ENCODE peak calls at places on chromosomes 11 and 22, in seven cellular contexts. One of them, this sample, is unnamed.

GRCh38 chr22:38861170-38861874 is 10.7 kb downstream of the CBX6 start:
- DNase-seq in occipital lobe: no peak
- DNase-seq in RCC 7860: no peak
- DNase-seq in CD8-positive, alpha-beta memory T cell: no peak
- DNase-seq in H7: peak
- DNase-seq in COR-L47: no peak
- DNase-seq in HCT116: no peak
- DNase-seq in this sample: no peak

GRCh38 chr11:111461460-111462240 is 50.5 kb downstream of the BTG4 start:
- DNase-seq in occipital lobe: no peak
- DNase-seq in RCC 7860: no peak
- DNase-seq in CD8-positive, alpha-beta memory T cell: no peak
- DNase-seq in H7: no peak
- DNase-seq in COR-L47: no peak
- DNase-seq in HCT116: no peak
- DNase-seq in this sample: no peak

GRCh38 chr11:111912535-111912934 is at the start of gene HSPB2:
- DNase-seq in occipital lobe: no peak
- DNase-seq in RCC 7860: no peak
- DNase-seq in CD8-positive, alpha-beta memory T cell: no peak
- DNase-seq in H7: peak
- DNase-seq in COR-L47: no peak
- DNase-seq in HCT116: no peak
- DNase-seq in this sample: no peak

GRCh38 chr11:65612691-65613090 is 1.3 kb downstream of the MAP3K11 start:
- DNase-seq in occipital lobe: no peak
- DNase-seq in RCC 7860: no peak
- DNase-seq in CD8-positive, alpha-beta memory T cell: no peak
- DNase-seq in H7: no peak
- DNase-seq in COR-L47: no peak
- DNase-seq in HCT116: no peak
- DNase-seq in this sample: no peak

GRCh38 chr22:35630387-35630793 is 13.3 kb upstream of the MB start:
- DNase-seq in occipital lobe: no peak
- DNase-seq in RCC 7860: peak
- DNase-seq in CD8-positive, alpha-beta memory T cell: no peak
- DNase-seq in H7: no peak
- DNase-seq in COR-L47: no peak
- DNase-seq in HCT116: peak
- DNase-seq in this sample: no peak

GRCh38 chr11:102007567-102008437 is 39.4 kb upstream of the CFAP300 start:
- DNase-seq in occipital lobe: no peak
- DNase-seq in RCC 7860: peak
- DNase-seq in CD8-positive, alpha-beta memory T cell: no peak
- DNase-seq in H7: peak
- DNase-seq in COR-L47: peak
- DNase-seq in HCT116: peak
- DNase-seq in this sample: no peak

GRCh38 chr11:94705419-94705818 is 62.7 kb upstream of the AMOTL1 start:
- DNase-seq in occipital lobe: no peak
- DNase-seq in RCC 7860: no peak
- DNase-seq in CD8-positive, alpha-beta memory T cell: no peak
- DNase-seq in H7: no peak
- DNase-seq in COR-L47: no peak
- DNase-seq in HCT116: no peak
- DNase-seq in this sample: no peak

GRCh38 chr11:10599388-10600175 is 31.1 kb upstream of the LYVE1 start:
- DNase-seq in occipital lobe: no peak
- DNase-seq in RCC 7860: no peak
- DNase-seq in CD8-positive, alpha-beta memory T cell: no peak
- DNase-seq in H7: no peak
- DNase-seq in COR-L47: no peak
- DNase-seq in HCT116: no peak
- DNase-seq in this sample: no peak

GRCh38 chr22:46968359-46968740 is 205.9 kb downstream of the TBC1D22A start:
- DNase-seq in occipital lobe: no peak
- DNase-seq in RCC 7860: no peak
- DNase-seq in CD8-positive, alpha-beta memory T cell: no peak
- DNase-seq in H7: no peak
- DNase-seq in COR-L47: no peak
- DNase-seq in HCT116: no peak
- DNase-seq in this sample: no peak

GRCh38 chr11:20015101-20015500 is 145.2 kb downstream of the DBX1 start:
- DNase-seq in occipital lobe: no peak
- DNase-seq in RCC 7860: no peak
- DNase-seq in CD8-positive, alpha-beta memory T cell: no peak
- DNase-seq in H7: no peak
- DNase-seq in COR-L47: no peak
- DNase-seq in HCT116: no peak
- DNase-seq in this sample: no peak

GRCh38 chr11:43736502-43737193 is 56.1 kb downstream of the HSD17B12 start:
- DNase-seq in occipital lobe: no peak
- DNase-seq in RCC 7860: no peak
- DNase-seq in CD8-positive, alpha-beta memory T cell: no peak
- DNase-seq in H7: no peak
- DNase-seq in COR-L47: no peak
- DNase-seq in HCT116: no peak
- DNase-seq in this sample: no peak

GRCh38 chr22:36042240-36042639 is 13.6 kb upstream of the RBFOX2 start:
- DNase-seq in occipital lobe: no peak
- DNase-seq in RCC 7860: no peak
- DNase-seq in CD8-positive, alpha-beta memory T cell: no peak
- DNase-seq in H7: no peak
- DNase-seq in COR-L47: no peak
- DNase-seq in HCT116: no peak
- DNase-seq in this sample: no peak

GRCh38 chr11:9922806-9923205 is 258.9 kb downstream of the SWAP70 start:
- DNase-seq in occipital lobe: no peak
- DNase-seq in RCC 7860: no peak
- DNase-seq in CD8-positive, alpha-beta memory T cell: no peak
- DNase-seq in H7: peak
- DNase-seq in COR-L47: no peak
- DNase-seq in HCT116: no peak
- DNase-seq in this sample: no peak

GRCh38 chr22:22745225-22746060 is 101.0 kb downstream of the GGTLC2 start:
- DNase-seq in occipital lobe: no peak
- DNase-seq in RCC 7860: no peak
- DNase-seq in CD8-positive, alpha-beta memory T cell: peak
- DNase-seq in H7: peak
- DNase-seq in COR-L47: peak
- DNase-seq in HCT116: no peak
- DNase-seq in this sample: peak

GRCh38 chr11:71078482-71078881 is 173.9 kb downstream of the SHANK2 start:
- DNase-seq in occipital lobe: no peak
- DNase-seq in RCC 7860: peak
- DNase-seq in CD8-positive, alpha-beta memory T cell: no peak
- DNase-seq in H7: no peak
- DNase-seq in COR-L47: peak
- DNase-seq in HCT116: peak
- DNase-seq in this sample: no peak

GRCh38 chr11:96088914-96089313 is 165.0 kb upstream of the MTMR2 start:
- DNase-seq in occipital lobe: no peak
- DNase-seq in RCC 7860: no peak
- DNase-seq in CD8-positive, alpha-beta memory T cell: no peak
- DNase-seq in H7: no peak
- DNase-seq in COR-L47: no peak
- DNase-seq in HCT116: no peak
- DNase-seq in this sample: no peak

GRCh38 chr22:49992921-49993648 is 19.5 kb downstream of the IL17REL start:
- DNase-seq in occipital lobe: peak
- DNase-seq in RCC 7860: no peak
- DNase-seq in CD8-positive, alpha-beta memory T cell: peak
- DNase-seq in H7: peak
- DNase-seq in COR-L47: peak
- DNase-seq in HCT116: no peak
- DNase-seq in this sample: peak